ENCODE peak calls at places on chromosomes 5 and 9, in seven cellular contexts. One of them, this sample, is unnamed.

GRCh38 chr5:109453251-109453650 is 43.5 kb upstream of the PJA2 start:
- DNase-seq in astrocyte of the spinal cord: no peak
- DNase-seq in iPS DF 6.9: no peak
- DNase-seq in A549: no peak
- DNase-seq in foreskin fibroblast: peak
- DNase-seq in skeletal muscle cell: no peak
- DNase-seq in cardiac muscle cell: no peak
- DNase-seq in this sample: no peak

GRCh38 chr9:14752271-14752670 is 29.7 kb upstream of the CER1 start:
- DNase-seq in astrocyte of the spinal cord: no peak
- DNase-seq in iPS DF 6.9: no peak
- DNase-seq in A549: no peak
- DNase-seq in foreskin fibroblast: no peak
- DNase-seq in skeletal muscle cell: no peak
- DNase-seq in cardiac muscle cell: peak
- DNase-seq in this sample: no peak

GRCh38 chr9:6008169-6008979 is 7.0 kb downstream of the RANBP6 start:
- DNase-seq in astrocyte of the spinal cord: peak
- DNase-seq in iPS DF 6.9: peak
- DNase-seq in A549: peak
- DNase-seq in foreskin fibroblast: peak
- DNase-seq in skeletal muscle cell: peak
- DNase-seq in cardiac muscle cell: peak
- DNase-seq in this sample: peak

GRCh38 chr5:14417792-14418765 is 163.5 kb upstream of the OTULINL start:
- DNase-seq in astrocyte of the spinal cord: peak
- DNase-seq in iPS DF 6.9: no peak
- DNase-seq in A549: no peak
- DNase-seq in foreskin fibroblast: no peak
- DNase-seq in skeletal muscle cell: peak
- DNase-seq in cardiac muscle cell: peak
- DNase-seq in this sample: no peak

GRCh38 chr9:91500509-91501011 is 76.9 kb upstream of the NFIL3 start:
- DNase-seq in astrocyte of the spinal cord: peak
- DNase-seq in iPS DF 6.9: no peak
- DNase-seq in A549: peak
- DNase-seq in foreskin fibroblast: peak
- DNase-seq in skeletal muscle cell: peak
- DNase-seq in cardiac muscle cell: peak
- DNase-seq in this sample: peak

GRCh38 chr5:140295414-140295813 is 7.5 kb downstream of the PFDN1 start:
- DNase-seq in astrocyte of the spinal cord: peak
- DNase-seq in iPS DF 6.9: no peak
- DNase-seq in A549: peak
- DNase-seq in foreskin fibroblast: peak
- DNase-seq in skeletal muscle cell: peak
- DNase-seq in cardiac muscle cell: peak
- DNase-seq in this sample: peak

GRCh38 chr9:134188421-134189166 is 24.2 kb upstream of the RNU6ATAC start:
- DNase-seq in astrocyte of the spinal cord: no peak
- DNase-seq in iPS DF 6.9: no peak
- DNase-seq in A549: no peak
- DNase-seq in foreskin fibroblast: no peak
- DNase-seq in skeletal muscle cell: no peak
- DNase-seq in cardiac muscle cell: peak
- DNase-seq in this sample: no peak

GRCh38 chr9:91155746-91156145 is 206.0 kb downstream of the AUH start:
- DNase-seq in astrocyte of the spinal cord: no peak
- DNase-seq in iPS DF 6.9: no peak
- DNase-seq in A549: no peak
- DNase-seq in foreskin fibroblast: no peak
- DNase-seq in skeletal muscle cell: no peak
- DNase-seq in cardiac muscle cell: no peak
- DNase-seq in this sample: no peak

GRCh38 chr9:91195372-91196012 is 166.2 kb downstream of the AUH start:
- DNase-seq in astrocyte of the spinal cord: no peak
- DNase-seq in iPS DF 6.9: no peak
- DNase-seq in A549: no peak
- DNase-seq in foreskin fibroblast: peak
- DNase-seq in skeletal muscle cell: no peak
- DNase-seq in cardiac muscle cell: no peak
- DNase-seq in this sample: no peak

GRCh38 chr5:58248221-58248620 is 211.7 kb downstream of the PLK2 start:
- DNase-seq in astrocyte of the spinal cord: no peak
- DNase-seq in iPS DF 6.9: no peak
- DNase-seq in A549: no peak
- DNase-seq in foreskin fibroblast: no peak
- DNase-seq in skeletal muscle cell: no peak
- DNase-seq in cardiac muscle cell: no peak
- DNase-seq in this sample: no peak

GRCh38 chr9:105957830-105958229 is 263.5 kb downstream of the TMEM38B start:
- DNase-seq in astrocyte of the spinal cord: peak
- DNase-seq in iPS DF 6.9: peak
- DNase-seq in A549: no peak
- DNase-seq in foreskin fibroblast: no peak
- DNase-seq in skeletal muscle cell: no peak
- DNase-seq in cardiac muscle cell: no peak
- DNase-seq in this sample: no peak

GRCh38 chr9:75422939-75423522 is 334.7 kb downstream of the OSTF1 start:
- DNase-seq in astrocyte of the spinal cord: no peak
- DNase-seq in iPS DF 6.9: no peak
- DNase-seq in A549: no peak
- DNase-seq in foreskin fibroblast: no peak
- DNase-seq in skeletal muscle cell: no peak
- DNase-seq in cardiac muscle cell: no peak
- DNase-seq in this sample: no peak

GRCh38 chr9:122463828-122464632 is 13.7 kb downstream of the OR1J1 start:
- DNase-seq in astrocyte of the spinal cord: no peak
- DNase-seq in iPS DF 6.9: peak
- DNase-seq in A549: peak
- DNase-seq in foreskin fibroblast: no peak
- DNase-seq in skeletal muscle cell: no peak
- DNase-seq in cardiac muscle cell: peak
- DNase-seq in this sample: no peak

GRCh38 chr9:7033611-7034010 is 275.8 kb downstream of the KDM4C start:
- DNase-seq in astrocyte of the spinal cord: no peak
- DNase-seq in iPS DF 6.9: no peak
- DNase-seq in A549: no peak
- DNase-seq in foreskin fibroblast: no peak
- DNase-seq in skeletal muscle cell: no peak
- DNase-seq in cardiac muscle cell: no peak
- DNase-seq in this sample: no peak

GRCh38 chr9:85213650-85214607 is 527.8 kb downstream of the AGTPBP1 start:
- DNase-seq in astrocyte of the spinal cord: no peak
- DNase-seq in iPS DF 6.9: peak
- DNase-seq in A549: no peak
- DNase-seq in foreskin fibroblast: no peak
- DNase-seq in skeletal muscle cell: no peak
- DNase-seq in cardiac muscle cell: no peak
- DNase-seq in this sample: no peak

GRCh38 chr5:31470608-31471007 is 61.3 kb downstream of the DROSHA start:
- DNase-seq in astrocyte of the spinal cord: peak
- DNase-seq in iPS DF 6.9: no peak
- DNase-seq in A549: no peak
- DNase-seq in foreskin fibroblast: peak
- DNase-seq in skeletal muscle cell: no peak
- DNase-seq in cardiac muscle cell: peak
- DNase-seq in this sample: peak

GRCh38 chr9:81993656-81994055 is 5.1 kb downstream of the SPATA31D1 start:
- DNase-seq in astrocyte of the spinal cord: no peak
- DNase-seq in iPS DF 6.9: no peak
- DNase-seq in A549: no peak
- DNase-seq in foreskin fibroblast: no peak
- DNase-seq in skeletal muscle cell: no peak
- DNase-seq in cardiac muscle cell: no peak
- DNase-seq in this sample: no peak

GRCh38 chr5:32170303-32171170 is 3.6 kb downstream of the GOLPH3 start:
- DNase-seq in astrocyte of the spinal cord: peak
- DNase-seq in iPS DF 6.9: no peak
- DNase-seq in A549: peak
- DNase-seq in foreskin fibroblast: peak
- DNase-seq in skeletal muscle cell: peak
- DNase-seq in cardiac muscle cell: peak
- DNase-seq in this sample: peak

GRCh38 chr5:75058986-75059508 is 6.7 kb upstream of the GCNT4 start:
- DNase-seq in astrocyte of the spinal cord: no peak
- DNase-seq in iPS DF 6.9: no peak
- DNase-seq in A549: no peak
- DNase-seq in foreskin fibroblast: no peak
- DNase-seq in skeletal muscle cell: no peak
- DNase-seq in cardiac muscle cell: no peak
- DNase-seq in this sample: no peak

DNA sequence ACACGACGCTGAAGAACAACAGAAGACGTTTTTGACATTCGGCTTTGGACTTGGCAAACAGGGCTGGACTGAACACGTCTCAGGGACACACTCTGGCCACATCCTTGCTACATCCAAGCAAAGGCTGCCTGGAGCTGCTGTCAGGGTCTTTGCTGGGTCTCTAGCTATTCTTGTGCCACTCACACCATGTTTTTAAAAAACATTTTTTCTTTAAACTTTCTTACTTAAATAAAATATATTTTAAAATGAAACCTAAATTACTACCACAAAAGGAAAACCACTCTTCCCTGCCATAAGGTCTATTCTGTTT is 128.3 kb upstream of the PHYKPL start:
- DNase-seq in astrocyte of the spinal cord: no peak
- DNase-seq in iPS DF 6.9: no peak
- DNase-seq in A549: no peak
- DNase-seq in foreskin fibroblast: no peak
- DNase-seq in skeletal muscle cell: no peak
- DNase-seq in cardiac muscle cell: no peak
- DNase-seq in this sample: no peak
- H3K4me3 ChIP-seq in astrocyte of the spinal cord: no peak
- H3K4me3 ChIP-seq in iPS DF 6.9: no peak
- H3K4me3 ChIP-seq in A549: no peak
- H3K4me3 ChIP-seq in foreskin fibroblast: no peak
- H3K4me3 ChIP-seq in skeletal muscle cell: no peak
- H3K4me3 ChIP-seq in cardiac muscle cell: no peak
- H3K4me3 ChIP-seq in this sample: no peak

GRCh38 chr5:528625-529511 is 4.6 kb upstream of the SLC9A3 start:
- DNase-seq in astrocyte of the spinal cord: no peak
- DNase-seq in iPS DF 6.9: no peak
- DNase-seq in A549: no peak
- DNase-seq in foreskin fibroblast: no peak
- DNase-seq in skeletal muscle cell: no peak
- DNase-seq in cardiac muscle cell: no peak
- DNase-seq in this sample: no peak
- H3K4me3 ChIP-seq in astrocyte of the spinal cord: no peak
- H3K4me3 ChIP-seq in iPS DF 6.9: no peak
- H3K4me3 ChIP-seq in A549: no peak
- H3K4me3 ChIP-seq in foreskin fibroblast: no peak
- H3K4me3 ChIP-seq in skeletal muscle cell: no peak
- H3K4me3 ChIP-seq in cardiac muscle cell: no peak
- H3K4me3 ChIP-seq in this sample: no peak

GRCh38 chr9:129178983-129179382 is 922 bp upstream of the IER5L start:
- DNase-seq in astrocyte of the spinal cord: no peak
- DNase-seq in iPS DF 6.9: peak
- DNase-seq in A549: no peak
- DNase-seq in foreskin fibroblast: no peak
- DNase-seq in skeletal muscle cell: no peak
- DNase-seq in cardiac muscle cell: no peak
- DNase-seq in this sample: no peak
- H3K4me3 ChIP-seq in astrocyte of the spinal cord: no peak
- H3K4me3 ChIP-seq in iPS DF 6.9: no peak
- H3K4me3 ChIP-seq in A549: peak
- H3K4me3 ChIP-seq in foreskin fibroblast: no peak
- H3K4me3 ChIP-seq in skeletal muscle cell: no peak
- H3K4me3 ChIP-seq in cardiac muscle cell: no peak
- H3K4me3 ChIP-seq in this sample: no peak

DNA sequence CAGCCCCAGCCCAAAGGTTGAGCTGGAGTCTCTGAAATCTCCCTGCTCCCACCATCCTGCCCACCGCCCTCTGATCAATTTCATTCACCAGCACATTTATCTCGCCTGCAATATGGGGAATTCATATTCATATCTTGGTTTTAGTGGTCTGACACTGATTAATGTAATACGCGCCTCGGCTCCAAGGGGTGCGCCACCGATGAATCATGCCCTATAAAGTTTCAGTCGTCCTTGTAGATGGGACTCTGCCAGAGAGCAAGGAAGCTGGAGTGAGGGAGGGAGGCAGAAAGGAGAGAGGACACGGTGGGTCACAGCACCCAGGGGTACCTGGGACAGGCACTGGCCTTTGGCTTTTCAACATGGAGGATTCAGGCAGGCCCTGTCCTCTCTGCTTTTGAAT is 8.9 kb downstream of the IRX1 start:
- DNase-seq in astrocyte of the spinal cord: peak
- DNase-seq in iPS DF 6.9: no peak
- DNase-seq in A549: no peak
- DNase-seq in foreskin fibroblast: no peak
- DNase-seq in skeletal muscle cell: peak
- DNase-seq in cardiac muscle cell: no peak
- DNase-seq in this sample: no peak
- H3K4me3 ChIP-seq in astrocyte of the spinal cord: no peak
- H3K4me3 ChIP-seq in iPS DF 6.9: no peak
- H3K4me3 ChIP-seq in A549: no peak
- H3K4me3 ChIP-seq in foreskin fibroblast: no peak
- H3K4me3 ChIP-seq in skeletal muscle cell: no peak
- H3K4me3 ChIP-seq in cardiac muscle cell: no peak
- H3K4me3 ChIP-seq in this sample: no peak

GRCh38 chr9:115114541-115114940 is 3.4 kb downstream of the TNC start:
- DNase-seq in astrocyte of the spinal cord: no peak
- DNase-seq in iPS DF 6.9: no peak
- DNase-seq in A549: no peak
- DNase-seq in foreskin fibroblast: no peak
- DNase-seq in skeletal muscle cell: no peak
- DNase-seq in cardiac muscle cell: no peak
- DNase-seq in this sample: no peak
- H3K4me3 ChIP-seq in astrocyte of the spinal cord: no peak
- H3K4me3 ChIP-seq in iPS DF 6.9: no peak
- H3K4me3 ChIP-seq in A549: no peak
- H3K4me3 ChIP-seq in foreskin fibroblast: no peak
- H3K4me3 ChIP-seq in skeletal muscle cell: no peak
- H3K4me3 ChIP-seq in cardiac muscle cell: no peak
- H3K4me3 ChIP-seq in this sample: no peak

GRCh38 chr5:172733179-172733973 is 37.6 kb downstream of the DUSP1 start:
- DNase-seq in astrocyte of the spinal cord: peak
- DNase-seq in iPS DF 6.9: no peak
- DNase-seq in A549: no peak
- DNase-seq in foreskin fibroblast: peak
- DNase-seq in skeletal muscle cell: peak
- DNase-seq in cardiac muscle cell: peak
- DNase-seq in this sample: peak

GRCh38 chr5:172739385-172739784 is 31.6 kb downstream of the DUSP1 start:
- DNase-seq in astrocyte of the spinal cord: no peak
- DNase-seq in iPS DF 6.9: no peak
- DNase-seq in A549: no peak
- DNase-seq in foreskin fibroblast: no peak
- DNase-seq in skeletal muscle cell: no peak
- DNase-seq in cardiac muscle cell: no peak
- DNase-seq in this sample: no peak

GRCh38 chr5:172735141-172735831 is 35.7 kb downstream of the DUSP1 start:
- DNase-seq in astrocyte of the spinal cord: no peak
- DNase-seq in iPS DF 6.9: no peak
- DNase-seq in A549: no peak
- DNase-seq in foreskin fibroblast: no peak
- DNase-seq in skeletal muscle cell: no peak
- DNase-seq in cardiac muscle cell: no peak
- DNase-seq in this sample: no peak

GRCh38 chr5:172733974-172734346 is 37.0 kb downstream of the DUSP1 start:
- DNase-seq in astrocyte of the spinal cord: no peak
- DNase-seq in iPS DF 6.9: no peak
- DNase-seq in A549: no peak
- DNase-seq in foreskin fibroblast: no peak
- DNase-seq in skeletal muscle cell: no peak
- DNase-seq in cardiac muscle cell: no peak
- DNase-seq in this sample: no peak

GRCh38 chr5:172736524-172737135 is 34.4 kb downstream of the DUSP1 start:
- DNase-seq in astrocyte of the spinal cord: no peak
- DNase-seq in iPS DF 6.9: no peak
- DNase-seq in A549: no peak
- DNase-seq in foreskin fibroblast: peak
- DNase-seq in skeletal muscle cell: no peak
- DNase-seq in cardiac muscle cell: no peak
- DNase-seq in this sample: no peak
- H3K4me3 ChIP-seq in astrocyte of the spinal cord: no peak
- H3K4me3 ChIP-seq in iPS DF 6.9: no peak
- H3K4me3 ChIP-seq in A549: no peak
- H3K4me3 ChIP-seq in foreskin fibroblast: no peak
- H3K4me3 ChIP-seq in skeletal muscle cell: no peak
- H3K4me3 ChIP-seq in cardiac muscle cell: no peak
- H3K4me3 ChIP-seq in this sample: no peak